ENCODE peak calls at places on chromosomes 1 and 21, in eight cellular contexts. G, P, L, X, S, C, I and B are unnamed samples.

GRCh38 chr1:227887697-227888403 is 59.9 kb downstream of the WNT9A start:
- DNase-seq in C (no peak), L (no peak), S (peak), P (no peak), G (no peak), I (peak), X (no peak), B (no peak)

GRCh38 chr1:43056981-43057391 is 98.3 kb upstream of the SLC2A1 start:
- DNase-seq in S (peak), P (no peak), L (no peak), C (no peak), X (no peak), G (no peak), I (no peak), B (no peak)

GRCh38 chr1:6185151-6185550 is 5.0 kb upstream of the CHD5 start:
- DNase-seq in P (no peak), S (no peak), G (no peak), L (no peak), X (no peak), C (no peak), I (no peak), B (no peak)

GRCh38 chr1:201739492-201740085 is 89.4 kb upstream of the IPO9 start:
- DNase-seq in C (no peak), X (peak), I (peak), G (peak), P (peak), S (peak), L (peak), B (peak)

GRCh38 chr1:20028125-20028524 is 41.9 kb upstream of the PLA2G5 start:
- DNase-seq in P (no peak), C (no peak), X (no peak), S (no peak), L (no peak), G (no peak), I (no peak), B (no peak)

GRCh38 chr1:41486053-41486891 is 1.8 kb upstream of the EDN2 start:
- DNase-seq in I (no peak), C (no peak), P (no peak), S (no peak), G (no peak), X (no peak), L (no peak), B (no peak)

GRCh38 chr1:168618887-168619286 is 42.5 kb downstream of the XCL1 start:
- DNase-seq in G (no peak), P (no peak), L (no peak), C (no peak), S (no peak), X (no peak), I (no peak), B (no peak)

GRCh38 chr1:199747984-199748383 is 279.5 kb upstream of the NR5A2 start:
- DNase-seq in L (no peak), P (no peak), C (no peak), G (no peak), S (no peak), X (no peak), I (no peak), B (no peak)

GRCh38 chr1:24385160-24385939 is 28.2 kb downstream of the STPG1 start:
- DNase-seq in P (peak), I (peak), C (no peak), X (no peak), L (peak), G (peak), S (no peak), B (peak)

GRCh38 chr1:59701376-59701775 is 113.4 kb upstream of the HOOK1 start:
- DNase-seq in P (no peak), L (no peak), C (no peak), I (no peak), G (no peak), S (no peak), X (no peak), B (no peak)

GRCh38 chr1:157040802-157041201 is 4.7 kb downstream of the ARHGEF11 start:
- DNase-seq in I (no peak), L (peak), S (no peak), G (no peak), P (no peak), C (no peak), X (no peak), B (no peak)

GRCh38 chr1:63914241-63914640 is 140.4 kb downstream of the ROR1 start:
- DNase-seq in S (no peak), P (no peak), G (peak), I (no peak), L (no peak), C (no peak), X (no peak), B (no peak)

GRCh38 chr1:116157096-116157495 is 45.9 kb downstream of the MAB21L3 start:
- DNase-seq in G (no peak), L (no peak), C (no peak), I (peak), S (no peak), P (no peak), X (no peak), B (no peak)

GRCh38 chr1:47599777-47600176 is 161.9 kb downstream of the FOXD2 start:
- DNase-seq in G (no peak), P (no peak), L (no peak), I (no peak), X (no peak), S (no peak), C (no peak), B (no peak)

GRCh38 chr1:7541629-7542028 is 229.5 kb upstream of the VAMP3 start:
- DNase-seq in L (no peak), I (no peak), S (no peak), P (no peak), C (no peak), X (no peak), G (no peak), B (no peak)

GRCh38 chr1:63612971-63613370 is 19.8 kb downstream of the PGM1 start:
- DNase-seq in G (no peak), S (no peak), P (no peak), I (no peak), C (no peak), X (no peak), L (no peak), B (no peak)

GRCh38 chr1:241507189-241507820 is 12.2 kb downstream of the FH start:
- DNase-seq in L (no peak), G (no peak), C (no peak), X (no peak), P (no peak), I (no peak), S (no peak), B (no peak)

GRCh38 chr1:154736840-154737239 is 128.9 kb upstream of the ADAR start:
- DNase-seq in P (no peak), S (no peak), C (no peak), G (no peak), L (peak), X (peak), I (no peak), B (no peak)

GRCh38 chr1:5254975-5255374 is 600.6 kb downstream of the AJAP1 start:
- DNase-seq in X (no peak), P (no peak), L (no peak), C (no peak), S (no peak), G (no peak), I (no peak), B (no peak)

GRCh38 chr1:168907053-168907452 is 178.0 kb upstream of the DPT start:
- DNase-seq in G (peak), S (no peak), C (no peak), I (peak), P (no peak), X (no peak), L (no peak), B (no peak)

GRCh38 chr21:22889445-22889844 is 1891.2 kb downstream of the NCAM2 start:
- DNase-seq in S (no peak), I (no peak), L (no peak), X (no peak), G (no peak), C (no peak), P (no peak), B (no peak)

GRCh38 chr1:155124503-155125463 is 2.9 kb upstream of the EFNA1 start:
- DNase-seq in P (no peak), X (no peak), L (no peak), C (no peak), G (peak), S (no peak), I (no peak), B (no peak)

GRCh38 chr1:156530006-156530405 is 29.4 kb upstream of the MEF2D start:
- DNase-seq in L (no peak), C (no peak), I (no peak), S (no peak), G (no peak), X (no peak), P (no peak), B (no peak)

GRCh38 chr1:198220428-198220827 is 63.6 kb downstream of the NEK7 start:
- DNase-seq in S (no peak), X (no peak), I (no peak), C (no peak), G (no peak), P (no peak), L (peak), B (no peak)

GRCh38 chr1:198108646-198109045 is 48.2 kb upstream of the NEK7 start:
- DNase-seq in G (no peak), I (no peak), X (no peak), S (no peak), P (no peak), L (no peak), C (no peak), B (no peak)

GRCh38 chr1:86154581-86155060 is 2.0 kb downstream of the COL24A1 start:
- DNase-seq in S (no peak), X (no peak), L (no peak), G (no peak), P (no peak), I (no peak), C (no peak), B (no peak)

GRCh38 chr1:175154595-175155472 is 37.7 kb downstream of the KIAA0040 start:
- DNase-seq in P (peak), G (peak), X (peak), I (peak), S (peak), L (peak), C (peak), B (peak)

GRCh38 chr1:227318003-227318851 is at the start of gene CDC42BPA:
- DNase-seq in S (peak), L (peak), X (peak), P (peak), C (no peak), I (peak), G (peak), B (peak)

GRCh38 chr1:19762175-19762779 is 37.4 kb downstream of the TMCO4 start:
- DNase-seq in S (no peak), X (peak), L (peak), I (no peak), G (no peak), C (no peak), P (peak), B (no peak)

GRCh38 chr1:177600371-177600770 is 369.5 kb downstream of the SEC16B start:
- DNase-seq in X (no peak), G (no peak), I (no peak), L (no peak), P (no peak), S (no peak), C (no peak), B (no peak)

GRCh38 chr1:38740543-38740942 is 119.0 kb downstream of the RRAGC start:
- DNase-seq in L (no peak), C (no peak), G (no peak), I (no peak), P (no peak), S (no peak), X (no peak), B (no peak)